ENCODE peak calls at places on chromosomes 3 and 15, in five cellular contexts. F is ovary, Z is pancreas, M is breast epithelium, T is right lobe of liver. Y is an unnamed sample. For H3K27me3, the result is how much of the 10 kb centered on the place peaks cover.

GRCh38 chr15:40957581-40958051 is 4.3 kb downstream of the CHAC1 start:
- DNase-seq in F (no peak), Z (peak), M (peak), T (no peak), Y (no peak)

GRCh38 chr3:21718161-21718765 is 32.7 kb downstream of the ZNF385D start:
- DNase-seq in F (no peak), Z (no peak), M (no peak), T (no peak), Y (peak)

GRCh38 chr3:179717219-179717618 is 64.4 kb downstream of the USP13 start:
- DNase-seq in F (no peak), Z (no peak), M (no peak), T (no peak), Y (no peak)

GRCh38 chr15:98288091-98288590 is 327.6 kb downstream of the ARRDC4 start:
- DNase-seq in F (no peak), Z (no peak), M (no peak), T (no peak), Y (no peak)

GRCh38 chr3:149592758-149593240 is 65.0 kb downstream of the WWTR1 start:
- DNase-seq in F (peak), Z (no peak), M (no peak), T (no peak), Y (no peak)

GRCh38 chr3:59313365-59313764 is 263.5 kb upstream of the CFAP20DC start:
- DNase-seq in F (peak), Z (peak), M (peak), T (peak), Y (peak)

GRCh38 chr15:29612701-29613100 is 209.6 kb downstream of the TJP1 start:
- DNase-seq in F (no peak), Z (no peak), M (no peak), T (no peak), Y (peak)

GRCh38 chr3:196471551-196471950 is 32.0 kb downstream of the RNF168 start:
- DNase-seq in F (no peak), Z (no peak), M (no peak), T (no peak), Y (peak)

GRCh38 chr15:101194246-101195138 is 57.4 kb downstream of the CHSY1 start:
- DNase-seq in F (no peak), Z (no peak), M (no peak), T (no peak), Y (no peak)

GRCh38 chr15:67168694-67169093 is 85.8 kb downstream of the AAGAB start:
- DNase-seq in F (no peak), Z (no peak), M (no peak), T (no peak), Y (no peak)

DNA sequence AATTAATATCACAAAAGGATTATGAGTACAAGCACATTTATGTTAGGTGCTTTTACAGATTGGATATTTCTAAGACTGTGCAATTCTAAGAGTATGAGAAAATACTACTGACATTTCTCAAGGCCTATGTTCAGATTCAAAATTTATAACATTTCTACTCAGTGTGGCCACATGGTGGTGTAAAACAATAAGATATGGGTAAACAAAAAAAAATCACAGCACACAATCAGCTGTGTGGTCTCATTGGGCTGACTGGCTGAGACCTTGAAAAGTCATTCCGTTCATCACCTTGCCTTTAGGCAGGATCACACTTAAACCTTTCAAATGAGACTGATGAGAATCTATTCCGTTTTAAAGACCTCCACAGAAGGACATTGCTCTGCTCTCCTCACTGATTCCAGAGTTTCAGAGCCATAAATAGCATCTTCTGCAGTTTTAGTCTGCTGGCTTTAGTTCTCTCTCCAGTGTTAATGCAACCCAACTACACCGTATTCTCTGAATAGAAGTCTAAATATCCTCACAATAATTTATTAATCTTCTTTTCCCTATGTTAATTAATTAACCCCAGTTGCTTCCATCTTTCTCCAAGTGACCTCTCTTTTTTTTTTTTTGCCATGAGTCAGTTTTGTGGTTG is 158.2 kb downstream of the SPATA16 start:
- DNase-seq in F (no peak), Z (no peak), M (no peak), T (no peak), Y (no peak)
- TF ChIP-seq CTCF in F (no peak), Z (no peak), M (no peak), T (no peak), Y (no peak)

DNA sequence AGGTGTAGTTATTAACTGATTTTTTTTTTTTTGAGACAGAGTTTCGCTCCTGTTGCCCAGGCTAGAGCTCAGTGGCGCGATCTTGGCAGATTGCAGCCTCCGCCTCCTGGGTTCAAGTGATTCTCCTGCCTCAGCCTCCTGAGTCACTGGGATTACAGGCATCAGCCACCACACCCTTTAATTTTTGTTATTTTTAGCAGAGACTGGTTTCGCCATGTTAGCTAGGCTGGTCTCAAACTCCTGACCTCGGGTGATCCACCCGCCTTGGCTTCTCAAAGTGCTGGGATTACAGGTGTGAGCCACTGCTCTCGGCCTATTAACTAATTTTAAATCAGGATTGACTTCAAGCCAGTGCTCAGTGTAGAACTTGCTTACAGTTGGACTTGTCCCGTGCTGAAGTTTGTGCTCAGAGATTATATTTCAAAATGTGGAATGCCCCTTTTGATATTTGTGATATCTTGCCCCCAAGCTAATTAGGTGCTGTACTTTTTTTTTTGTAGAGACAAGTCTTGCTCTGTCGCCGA is 6.0 kb downstream of the SKIL start:
- DNase-seq in F (no peak), Z (no peak), M (no peak), T (no peak), Y (no peak)
- H3K4me3 ChIP-seq in F (no peak), Z (no peak), M (no peak), T (no peak), Y (no peak)

DNA sequence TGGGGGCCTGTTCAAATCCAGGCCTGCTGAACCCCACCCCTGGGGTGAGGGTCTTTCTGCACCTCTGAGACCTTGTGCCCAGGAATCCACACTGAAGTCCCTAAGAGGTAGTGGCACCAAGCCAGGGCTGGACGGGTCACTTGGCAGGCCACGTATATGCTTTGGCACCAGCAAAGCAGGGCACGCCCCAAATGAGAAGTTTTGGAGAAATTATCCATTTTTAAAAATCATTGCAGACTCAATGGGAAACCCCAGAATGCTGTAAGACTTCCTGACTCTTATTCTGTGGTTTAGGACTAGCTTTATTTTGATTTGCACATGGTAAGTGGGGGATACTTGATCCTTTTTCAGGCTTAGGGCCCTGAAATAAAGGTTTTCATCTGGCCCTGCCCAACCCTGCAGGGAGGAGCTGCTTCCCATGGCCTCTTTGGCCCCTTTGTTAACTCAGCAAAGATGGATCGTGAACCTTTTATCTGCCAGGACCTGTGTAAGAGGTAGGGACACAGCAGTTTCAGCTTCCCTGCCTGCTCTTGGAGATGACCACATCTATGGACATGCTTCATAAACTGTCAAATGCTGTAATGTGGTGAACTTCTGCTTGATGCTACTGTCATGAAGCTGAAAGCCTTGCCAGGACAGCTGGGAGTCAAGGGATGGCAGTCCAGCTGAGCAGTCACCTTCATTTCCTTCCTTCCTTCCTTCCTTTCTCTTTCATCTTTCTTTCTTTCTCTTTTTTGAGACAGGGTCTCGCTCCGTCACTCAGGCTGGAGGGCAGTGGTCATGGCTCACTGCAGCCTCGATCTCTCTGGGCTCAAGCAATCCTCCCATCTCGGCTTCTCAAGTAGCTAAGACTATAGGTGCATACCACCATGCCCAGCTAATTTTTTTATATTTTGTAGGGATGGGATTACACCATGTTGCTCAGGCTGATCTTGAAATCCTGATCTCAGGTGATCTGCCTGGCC is 88.1 kb downstream of the HMG20A start:
- DNase-seq in F (no peak), Z (no peak), M (no peak), T (peak), Y (no peak)
- H3K27me3 ChIP-seq in F (under half), Z (under half), M (under half), T (under half), Y (under half)

GRCh38 chr3:195443391-195443989 is 670 bp upstream of the ACAP2 start:
- DNase-seq in F (no peak), Z (no peak), M (no peak), T (no peak), Y (no peak)

GRCh38 chr3:195442573-195443390 is at the start of gene ACAP2:
- DNase-seq in F (peak), Z (peak), M (peak), T (peak), Y (peak)

GRCh38 chr3:195441476-195441970 is 1.3 kb downstream of the ACAP2 start:
- DNase-seq in F (no peak), Z (peak), M (no peak), T (no peak), Y (no peak)

GRCh38 chr3:195441051-195441450 is 1.8 kb downstream of the ACAP2 start:
- DNase-seq in F (no peak), Z (no peak), M (no peak), T (no peak), Y (no peak)

GRCh38 chr3:195441971-195442572 is 748 bp downstream of the ACAP2 start:
- DNase-seq in F (peak), Z (peak), M (no peak), T (peak), Y (peak)
- TF ChIP-seq CTCF in F (no peak), Z (no peak), M (no peak), T (no peak), Y (no peak)

GRCh38 chr3:36907911-36908646 is 36.8 kb downstream of the TRANK1 start:
- DNase-seq in F (peak), Z (no peak), M (no peak), T (peak), Y (peak)

GRCh38 chr3:36906504-36907149 is 38.2 kb downstream of the TRANK1 start:
- DNase-seq in F (no peak), Z (no peak), M (no peak), T (no peak), Y (peak)

GRCh38 chr3:36909666-36910065 is 35.2 kb downstream of the TRANK1 start:
- DNase-seq in F (no peak), Z (no peak), M (no peak), T (no peak), Y (no peak)

GRCh38 chr3:36909181-36909580 is 35.7 kb downstream of the TRANK1 start:
- DNase-seq in F (no peak), Z (no peak), M (no peak), T (no peak), Y (no peak)

GRCh38 chr3:36908647-36909180 is 36.1 kb downstream of the TRANK1 start:
- DNase-seq in F (no peak), Z (no peak), M (no peak), T (no peak), Y (no peak)
- H3K4me3 ChIP-seq in F (peak), Z (peak), M (peak), T (peak), Y (peak)

GRCh38 chr15:34493001-34493400 is 55.4 kb upstream of the GOLGA8A start:
- DNase-seq in F (no peak), Z (no peak), M (no peak), T (no peak), Y (no peak)

GRCh38 chr15:34494084-34494399 is 56.4 kb upstream of the GOLGA8A start:
- DNase-seq in F (no peak), Z (no peak), M (no peak), T (no peak), Y (no peak)

DNA sequence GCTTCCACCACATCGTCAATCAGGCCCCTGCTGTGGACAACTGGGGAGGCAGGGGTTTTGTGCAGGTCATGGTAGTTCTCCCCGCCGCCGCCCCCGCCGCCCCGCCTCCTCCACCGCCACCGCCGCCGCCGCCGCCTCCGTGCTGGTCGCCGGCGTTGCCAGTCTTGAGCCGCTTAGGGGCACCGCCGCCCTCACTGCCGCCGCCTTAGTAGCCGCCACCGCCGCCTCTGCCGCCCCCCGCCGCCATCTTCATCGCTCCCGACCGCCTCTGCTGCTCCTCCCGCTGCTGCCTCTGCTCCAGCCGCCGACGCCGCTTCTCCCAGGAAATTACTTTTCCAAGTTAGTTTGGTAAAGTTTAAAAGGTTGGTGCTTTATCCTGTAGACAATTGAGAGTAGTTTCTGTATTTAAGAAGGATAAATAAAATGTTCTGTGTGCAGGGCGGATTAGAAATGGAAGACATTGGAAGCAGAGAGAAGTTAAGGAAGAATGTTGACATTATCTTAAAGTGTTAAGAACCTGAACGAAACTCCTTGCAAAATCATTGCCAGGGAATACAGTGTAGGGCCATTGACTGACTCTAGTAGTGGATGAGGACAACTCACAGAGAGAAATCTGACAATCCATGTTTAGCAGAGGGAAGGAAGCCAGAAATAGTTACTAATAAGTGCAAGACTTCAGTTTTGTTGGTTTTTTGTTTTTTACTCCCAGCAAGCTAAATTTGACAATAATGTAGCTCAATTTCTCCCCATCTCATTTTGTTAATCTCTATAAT is 53.0 kb upstream of the GOLGA8A start:
- DNase-seq in F (no peak), Z (peak), M (no peak), T (no peak), Y (no peak)
- H3K27me3 ChIP-seq in F (under half), Z (under half), M (under half), T (under half), Y (under half)

GRCh38 chr15:68277131-68277604 is 377 bp upstream of the FEM1B start:
- DNase-seq in F (no peak), Z (no peak), M (no peak), T (no peak), Y (no peak)
- TF ChIP-seq CTCF in F (no peak), Z (no peak), M (no peak), T (no peak), Y (no peak)

Y was measured in brain microvascular endothelial cell.